ENCODE peak calls at places on chromosomes 11 and 22, in six cellular contexts. S is IMR-90, P is neuronal stem cell, V is H1, C is H9, G is mesenchymal stem cell. X is an unnamed sample.

GRCh38 chr11:3959918-3960295 is 104.4 kb downstream of the STIM1 start:
- DNase-seq in S (peak), P (no peak), C (no peak), G (no peak), V (no peak), X (no peak)

GRCh38 chr22:46933526-46933925 is 171.1 kb downstream of the TBC1D22A start:
- DNase-seq in G (no peak), V (peak), P (no peak), C (no peak), S (no peak), X (no peak)

GRCh38 chr11:106917973-106918372 is 100.3 kb downstream of the GUCY1A2 start:
- DNase-seq in C (peak), G (peak), S (peak), V (peak), P (peak), X (peak)

GRCh38 chr11:133157180-133157579 is 375.1 kb downstream of the OPCML start:
- DNase-seq in S (no peak), P (no peak), V (no peak), G (no peak), C (peak), X (peak)

GRCh38 chr11:43904737-43905515 is 24.3 kb downstream of the ALKBH3 start:
- DNase-seq in V (no peak), P (no peak), G (peak), C (no peak), S (peak), X (peak)

GRCh38 chr11:19498986-19499669 is 213.5 kb upstream of the NAV2 start:
- DNase-seq in C (no peak), S (peak), V (no peak), P (no peak), G (peak), X (peak)

GRCh38 chr22:45948081-45948648 is 28.8 kb downstream of the WNT7B start:
- DNase-seq in C (no peak), V (no peak), G (no peak), S (no peak), P (no peak), X (no peak)

GRCh38 chr11:4881860-4882500 is at the start of gene OR51T1:
- DNase-seq in V (no peak), G (peak), S (peak), C (no peak), P (no peak), X (no peak)

GRCh38 chr11:65013692-65014145 is 241 bp upstream of the ARL2 start:
- DNase-seq in V (no peak), S (peak), P (peak), C (peak), G (peak), X (peak)

GRCh38 chr11:129326921-129327320 is 48.7 kb upstream of the BARX2 start:
- DNase-seq in P (no peak), V (no peak), G (no peak), S (no peak), C (no peak), X (no peak)

GRCh38 chr11:105236631-105237030 is 97.1 kb upstream of the CARD18 start:
- DNase-seq in P (no peak), C (no peak), V (no peak), G (peak), S (peak), X (no peak)

GRCh38 chr11:16818284-16818683 is 79.8 kb downstream of the C11orf58 start:
- DNase-seq in V (no peak), C (no peak), P (no peak), S (no peak), G (no peak), X (no peak)

GRCh38 chr11:130671801-130672700 is 223.6 kb downstream of the ADAMTS15 start:
- DNase-seq in V (no peak), S (peak), C (no peak), P (peak), G (peak), X (peak)

GRCh38 chr11:14254533-14255530 is 104.2 kb downstream of the RRAS2 start:
- DNase-seq in S (no peak), G (no peak), V (no peak), P (no peak), C (no peak), X (no peak)

GRCh38 chr11:44631831-44632230 is 66.4 kb downstream of the CD82 start:
- DNase-seq in V (no peak), G (no peak), S (no peak), P (no peak), C (peak), X (no peak)

GRCh38 chr22:50310949-50311444 is 3.6 kb upstream of the PLXNB2 start:
- DNase-seq in P (no peak), C (no peak), S (no peak), G (no peak), V (no peak), X (no peak)

GRCh38 chr22:25849514-25849913 is 107.5 kb downstream of the MYO18B start:
- DNase-seq in G (no peak), P (no peak), S (no peak), C (no peak), V (no peak), X (no peak)

DNA sequence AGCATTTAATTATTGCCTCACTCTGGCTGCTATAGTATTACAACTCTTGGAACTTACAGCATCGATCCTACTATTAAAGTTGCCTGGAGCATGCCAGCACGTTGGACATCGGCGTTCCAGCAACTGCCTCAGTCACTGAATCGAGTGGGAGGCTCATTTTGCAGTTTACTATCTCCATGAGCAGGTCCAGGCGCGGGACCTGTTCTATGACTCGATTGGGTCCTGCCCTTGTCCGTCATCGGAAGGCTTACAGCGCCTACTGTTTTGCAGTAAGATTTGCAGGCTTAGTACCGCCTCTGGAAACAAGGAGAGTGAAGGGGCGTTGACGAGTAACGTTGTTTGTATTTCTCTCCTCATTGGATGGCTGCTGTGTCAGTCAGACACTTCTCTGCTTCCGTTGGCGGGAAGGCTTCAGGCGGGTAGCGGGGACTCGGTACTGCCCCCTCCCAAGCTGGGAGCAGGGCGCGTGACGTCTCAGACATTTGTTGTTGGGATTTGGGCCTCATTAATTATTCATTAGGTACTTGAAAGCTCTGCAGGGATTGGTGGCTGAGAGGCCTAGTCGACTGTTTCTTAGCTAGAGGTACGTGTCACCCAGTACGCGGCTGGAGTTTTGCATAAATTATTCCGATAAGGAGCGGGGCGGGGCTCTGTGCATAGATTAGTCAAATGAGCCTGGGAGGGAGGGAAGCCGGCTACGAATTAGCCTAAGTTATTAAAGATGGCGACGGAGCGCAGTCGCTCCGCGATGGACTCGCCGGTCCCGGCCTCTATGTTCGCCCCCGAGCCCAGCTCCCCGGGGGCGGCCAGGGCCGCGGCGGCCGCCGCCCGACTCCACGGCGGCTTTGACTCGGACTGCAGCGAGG is at the start of gene GTPBP1:
- DNase-seq in S (peak), P (peak), V (peak), G (peak), C (peak), X (peak)
- H3K18ac ChIP-seq in S (peak), P (peak), V (peak), G (peak), C (peak), X (peak)

DNA sequence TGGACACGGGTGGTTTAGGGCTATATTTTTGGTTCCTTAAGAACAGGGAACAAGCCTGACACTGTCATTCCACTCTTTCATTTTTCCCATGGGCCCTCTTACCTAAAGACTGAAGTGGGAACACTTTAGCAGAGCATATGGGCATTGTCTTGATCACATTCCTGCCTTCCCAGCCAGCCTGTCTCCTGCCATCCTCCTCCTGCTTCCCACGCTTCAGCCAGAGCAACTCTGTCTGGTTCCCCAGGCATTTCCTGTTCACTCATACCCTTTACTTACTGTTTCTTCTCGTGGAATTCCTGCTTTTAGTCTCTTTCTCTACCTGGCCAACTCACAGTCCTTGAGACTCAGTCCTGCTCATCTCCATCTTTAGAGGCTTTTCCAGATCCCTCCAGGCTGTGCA is 22.8 kb downstream of the MRPL16 start:
- DNase-seq in G (peak), S (peak), P (no peak), V (no peak), C (no peak), X (peak)
- H2BK5ac ChIP-seq in G (no peak), S (peak), P (no peak), V (no peak), C (no peak), X (no peak)

GRCh38 chr11:96215826-96216225 is 127.2 kb downstream of the MAML2 start:
- DNase-seq in G (no peak), V (no peak), P (no peak), S (no peak), C (no peak), X (no peak)

GRCh38 chr11:96213500-96213899 is 129.5 kb downstream of the MAML2 start:
- DNase-seq in C (no peak), G (peak), V (no peak), S (peak), P (no peak), X (peak)

GRCh38 chr11:96217206-96217605 is 125.8 kb downstream of the MAML2 start:
- DNase-seq in C (no peak), G (no peak), S (no peak), P (no peak), V (no peak), X (no peak)

GRCh38 chr11:96215094-96215782 is 127.8 kb downstream of the MAML2 start:
- DNase-seq in S (peak), V (no peak), G (peak), P (no peak), C (no peak), X (no peak)

DNA sequence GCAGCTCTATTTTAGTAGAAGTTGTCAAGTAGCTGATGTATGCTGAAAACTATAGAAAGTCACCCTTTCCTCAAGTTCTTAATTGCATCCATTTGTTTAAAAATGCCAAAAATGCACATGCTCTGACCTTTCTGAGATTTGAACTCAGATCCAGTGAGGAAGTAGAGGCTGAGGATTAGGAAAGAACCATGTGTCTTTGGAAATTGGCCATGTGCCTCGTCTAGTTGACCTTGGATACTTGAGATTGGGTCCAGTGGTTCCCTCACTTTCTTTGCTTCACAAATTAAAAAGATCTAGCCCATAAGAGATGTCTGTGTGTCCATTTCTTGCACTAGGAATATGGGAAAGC is 128.3 kb downstream of the MAML2 start:
- DNase-seq in C (no peak), V (no peak), P (no peak), S (no peak), G (no peak), X (no peak)
- H2BK120ac ChIP-seq in C (no peak), V (no peak), P (no peak), S (peak), G (no peak), X (no peak)

DNA sequence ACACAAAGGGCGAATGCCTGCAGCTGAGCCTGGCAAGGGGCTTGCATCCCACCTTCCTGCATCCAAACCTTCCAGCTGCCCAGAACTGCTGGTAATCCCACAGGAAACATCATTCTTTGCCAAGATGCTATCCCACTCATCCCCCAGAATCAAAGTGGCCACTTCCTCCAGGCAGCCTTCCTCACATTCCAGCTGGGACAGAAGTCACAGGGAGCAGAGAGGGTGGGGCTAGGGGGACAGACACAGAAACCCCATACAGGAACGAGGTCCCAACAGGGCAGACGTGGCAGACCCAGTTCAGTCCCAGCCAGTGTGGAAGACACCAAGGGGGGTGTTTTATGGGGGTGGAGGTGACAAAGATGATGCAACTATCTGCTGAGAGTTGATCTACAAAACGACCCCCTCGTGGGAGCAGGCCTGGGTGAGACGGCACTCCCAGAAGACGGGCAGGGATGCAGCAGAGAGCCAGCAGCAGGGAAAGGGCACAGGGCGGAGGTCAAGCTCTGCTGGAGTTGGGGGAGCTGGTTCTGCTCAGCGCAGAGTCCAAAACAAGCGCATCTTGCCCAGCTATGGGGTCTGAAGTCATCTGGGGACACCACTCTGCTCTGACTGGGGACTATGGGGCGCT is 4.1 kb downstream of the GNB1L start:
- DNase-seq in C (no peak), G (no peak), P (no peak), S (no peak), V (no peak), X (no peak)
- H3K18ac ChIP-seq in C (no peak), G (peak), P (no peak), S (no peak), V (no peak), X (no peak)

GRCh38 chr22:32699686-32700085 is 101.8 kb upstream of the TIMP3 start:
- DNase-seq in P (no peak), G (no peak), C (no peak), V (no peak), S (no peak), X (no peak)

GRCh38 chr22:32700186-32700882 is 101.2 kb upstream of the TIMP3 start:
- DNase-seq in S (peak), P (no peak), V (no peak), C (no peak), G (peak), X (peak)

GRCh38 chr22:32697331-32697995 is 104.0 kb upstream of the TIMP3 start:
- DNase-seq in S (no peak), G (no peak), V (no peak), C (no peak), P (no peak), X (no peak)

GRCh38 chr22:32701021-32701420 is 100.5 kb upstream of the TIMP3 start:
- DNase-seq in V (no peak), C (no peak), G (peak), P (no peak), S (peak), X (no peak)

GRCh38 chr22:32698926-32699619 is 102.4 kb upstream of the TIMP3 start:
- DNase-seq in C (no peak), V (no peak), G (no peak), S (no peak), P (no peak), X (no peak)
- H2BK5ac ChIP-seq in C (no peak), V (no peak), G (no peak), S (no peak), P (no peak), X (no peak)

DNA sequence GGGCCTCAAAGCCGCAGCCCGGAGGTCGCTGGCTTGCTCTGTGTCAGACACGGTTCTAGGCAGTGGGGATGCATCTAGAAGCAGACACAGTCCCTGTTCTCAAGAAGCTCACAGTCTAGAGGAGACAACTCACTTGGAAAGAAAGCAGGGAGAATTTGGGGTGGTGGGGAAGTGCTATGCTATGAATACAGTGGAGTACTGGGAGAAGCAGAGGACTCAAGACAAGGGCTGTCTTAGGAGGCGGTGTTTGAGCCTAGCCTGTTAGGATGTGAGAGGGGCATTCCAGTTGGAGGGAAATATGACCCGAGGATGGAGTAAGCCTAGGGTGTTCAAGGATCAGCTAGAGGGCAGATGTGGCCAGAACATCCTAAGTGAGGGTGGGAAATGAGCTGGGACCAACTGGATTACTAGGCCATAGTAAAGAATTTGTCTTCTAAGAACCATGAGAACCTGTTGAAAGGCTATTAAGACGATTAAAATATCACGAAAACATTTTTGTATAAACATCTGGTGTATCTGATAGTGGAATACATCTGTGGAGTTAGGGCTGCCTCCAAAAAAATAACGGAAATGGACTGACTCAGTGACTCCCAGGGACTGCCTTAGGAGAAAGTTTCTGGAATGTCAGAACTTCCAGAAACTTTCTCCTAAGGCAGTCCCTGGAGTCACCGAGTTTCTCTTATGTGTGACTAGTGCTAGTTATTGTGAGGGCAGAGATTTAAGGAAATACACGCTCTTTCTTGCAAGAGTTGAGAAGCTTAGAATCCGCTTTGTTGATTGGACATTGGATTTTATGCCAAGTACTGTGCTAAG is 1.1 kb upstream of the PITPNB start:
- DNase-seq in G (peak), P (peak), V (no peak), C (peak), S (peak), X (peak)
- H2BK120ac ChIP-seq in G (peak), P (no peak), V (no peak), C (no peak), S (peak), X (no peak)